ENCODE peak calls at places on chromosomes 7 and 10, in five cellular contexts. W is HFFc6, D is AG09309, A is AG04450, M is fibroblast of the aortic adventitia. B is an unnamed sample.

GRCh38 chr7:142999793-143000192 is 27.1 kb downstream of the OR9A2 start:
- DNase-seq in A (no peak), W (no peak), D (no peak), M (no peak), B (no peak)

GRCh38 chr7:78260826-78261225 is 462.3 kb downstream of the PHTF2 start:
- DNase-seq in W (peak), A (no peak), M (no peak), D (peak), B (no peak)

GRCh38 chr7:87416682-87417587 is 58.5 kb downstream of the ABCB4 start:
- DNase-seq in D (no peak), A (peak), W (peak), M (peak), B (peak)

GRCh38 chr10:62020362-62020730 is 118.8 kb downstream of the ARID5B start:
- DNase-seq in W (no peak), A (no peak), M (no peak), D (no peak), B (no peak)

GRCh38 chr10:15427836-15428414 is 56.8 kb upstream of the FAM171A1 start:
- DNase-seq in W (peak), A (peak), M (peak), D (peak), B (no peak)

GRCh38 chr10:124597677-124598165 is 136.1 kb downstream of the LHPP start:
- DNase-seq in W (no peak), D (no peak), A (no peak), M (no peak), B (no peak)

GRCh38 chr7:12655161-12655560 is 32.3 kb upstream of the ARL4A start:
- DNase-seq in M (no peak), D (no peak), W (no peak), A (no peak), B (no peak)

GRCh38 chr10:103703941-103704919 is 151.1 kb downstream of the SH3PXD2A start:
- DNase-seq in D (no peak), A (no peak), M (no peak), W (no peak), B (no peak)

GRCh38 chr7:134300988-134301387 is 15.7 kb downstream of the SLC35B4 start:
- DNase-seq in A (no peak), W (no peak), D (no peak), M (no peak), B (no peak)

GRCh38 chr10:102122450-102122849 is 2.3 kb upstream of the LDB1 start:
- DNase-seq in A (no peak), D (no peak), M (no peak), W (no peak), B (no peak)

GRCh38 chr7:106425017-106425719 is 140.4 kb upstream of the NAMPT start:
- DNase-seq in A (peak), W (peak), D (peak), M (peak), B (peak)

GRCh38 chr10:94116848-94117247 is 123.1 kb downstream of the PLCE1 start:
- DNase-seq in W (no peak), A (no peak), M (no peak), D (no peak), B (no peak)

GRCh38 chr10:117751259-117751658 is 208.7 kb downstream of the EMX2 start:
- DNase-seq in D (no peak), A (no peak), M (no peak), W (no peak), B (no peak)

GRCh38 chr10:90193240-90193985 is 492.0 kb downstream of the KIF20B start:
- DNase-seq in W (peak), A (peak), M (peak), D (peak), B (no peak)

GRCh38 chr7:147193476-147193875 is 1076.9 kb downstream of the CNTNAP2 start:
- DNase-seq in A (no peak), W (no peak), M (no peak), D (no peak), B (no peak)

GRCh38 chr7:130208511-130208910 is 851 bp downstream of the SSMEM1 start:
- DNase-seq in D (no peak), W (no peak), A (no peak), M (no peak), B (no peak)

GRCh38 chr7:142407939-142408573 is 150.2 kb upstream of the PRSS58 start:
- DNase-seq in A (no peak), W (no peak), M (peak), D (no peak), B (no peak)

GRCh38 chr10:43105793-43106158 is 28.9 kb downstream of the RET start:
- DNase-seq in A (no peak), W (no peak), M (no peak), D (no peak), B (no peak)

GRCh38 chr7:108413782-108414492 is 42.3 kb downstream of the NRCAM start:
- DNase-seq in D (no peak), W (no peak), M (peak), A (no peak), B (no peak)

GRCh38 chr10:241451-241850 is 106.2 kb downstream of the ZMYND11 start:
- DNase-seq in W (no peak), D (no peak), M (peak), A (no peak), B (no peak)

GRCh38 chr10:48572414-48572813 is 32.5 kb downstream of the ARHGAP22 start:
- DNase-seq in A (peak), M (peak), D (peak), W (peak), B (no peak)

GRCh38 chr10:124701435-124701834 is 42.7 kb downstream of the FAM53B start:
- DNase-seq in W (no peak), A (peak), M (peak), D (no peak), B (peak)

GRCh38 chr10:102027261-102027660 is 28.7 kb downstream of the ARMH3 start:
- DNase-seq in W (no peak), M (no peak), D (no peak), A (no peak), B (no peak)

GRCh38 chr10:59708816-59709471 is 706 bp downstream of the SLC16A9 start:
- DNase-seq in W (no peak), D (no peak), M (no peak), A (no peak), B (peak)

GRCh38 chr10:59711871-59712491 is 2.3 kb upstream of the SLC16A9 start:
- DNase-seq in A (no peak), M (peak), W (no peak), D (no peak), B (no peak)

GRCh38 chr10:59706851-59707797 is 2.5 kb downstream of the SLC16A9 start:
- DNase-seq in M (no peak), A (no peak), D (no peak), W (no peak), B (no peak)

GRCh38 chr10:59713196-59713821 is 3.7 kb upstream of the SLC16A9 start:
- DNase-seq in M (no peak), W (no peak), A (no peak), D (no peak), B (no peak)

GRCh38 chr10:59709472-59710125 is at the start of gene SLC16A9:
- DNase-seq in D (no peak), W (no peak), M (peak), A (no peak), B (peak)
- TF ChIP-seq CTCF in D (peak), W (peak), M (peak), A (peak), B (peak)

GRCh38 chr7:26280723-26281122 is 10.9 kb upstream of the SNX10 start:
- DNase-seq in A (no peak), D (no peak), W (no peak), M (no peak), B (no peak)

GRCh38 chr7:26275213-26275612 is 16.4 kb upstream of the SNX10 start:
- DNase-seq in W (no peak), A (no peak), M (no peak), D (no peak), B (no peak)

GRCh38 chr7:26280097-26280496 is 11.6 kb upstream of the SNX10 start:
- DNase-seq in M (no peak), A (no peak), W (no peak), D (no peak), B (no peak)

GRCh38 chr7:26279405-26279804 is 12.3 kb upstream of the SNX10 start:
- DNase-seq in A (no peak), D (no peak), W (peak), M (peak), B (no peak)

GRCh38 chr7:26278769-26279168 is 12.9 kb upstream of the SNX10 start:
- DNase-seq in M (peak), W (peak), A (no peak), D (no peak), B (no peak)
- TF ChIP-seq CTCF in M (peak), W (peak), A (no peak), D (peak), B (no peak)

GRCh38 chr10:86401588-86402282 is 35.1 kb upstream of the GRID1 start:
- DNase-seq in W (no peak), A (no peak), D (no peak), M (peak), B (no peak)

GRCh38 chr10:86402283-86402931 is 35.8 kb upstream of the GRID1 start:
- DNase-seq in W (peak), D (no peak), M (peak), A (no peak), B (no peak)

GRCh38 chr10:86399514-86399878 is 32.9 kb upstream of the GRID1 start:
- DNase-seq in W (no peak), M (no peak), A (no peak), D (no peak), B (no peak)

GRCh38 chr10:86399879-86400704 is 33.5 kb upstream of the GRID1 start:
- DNase-seq in D (peak), W (peak), M (peak), A (peak), B (peak)

DNA sequence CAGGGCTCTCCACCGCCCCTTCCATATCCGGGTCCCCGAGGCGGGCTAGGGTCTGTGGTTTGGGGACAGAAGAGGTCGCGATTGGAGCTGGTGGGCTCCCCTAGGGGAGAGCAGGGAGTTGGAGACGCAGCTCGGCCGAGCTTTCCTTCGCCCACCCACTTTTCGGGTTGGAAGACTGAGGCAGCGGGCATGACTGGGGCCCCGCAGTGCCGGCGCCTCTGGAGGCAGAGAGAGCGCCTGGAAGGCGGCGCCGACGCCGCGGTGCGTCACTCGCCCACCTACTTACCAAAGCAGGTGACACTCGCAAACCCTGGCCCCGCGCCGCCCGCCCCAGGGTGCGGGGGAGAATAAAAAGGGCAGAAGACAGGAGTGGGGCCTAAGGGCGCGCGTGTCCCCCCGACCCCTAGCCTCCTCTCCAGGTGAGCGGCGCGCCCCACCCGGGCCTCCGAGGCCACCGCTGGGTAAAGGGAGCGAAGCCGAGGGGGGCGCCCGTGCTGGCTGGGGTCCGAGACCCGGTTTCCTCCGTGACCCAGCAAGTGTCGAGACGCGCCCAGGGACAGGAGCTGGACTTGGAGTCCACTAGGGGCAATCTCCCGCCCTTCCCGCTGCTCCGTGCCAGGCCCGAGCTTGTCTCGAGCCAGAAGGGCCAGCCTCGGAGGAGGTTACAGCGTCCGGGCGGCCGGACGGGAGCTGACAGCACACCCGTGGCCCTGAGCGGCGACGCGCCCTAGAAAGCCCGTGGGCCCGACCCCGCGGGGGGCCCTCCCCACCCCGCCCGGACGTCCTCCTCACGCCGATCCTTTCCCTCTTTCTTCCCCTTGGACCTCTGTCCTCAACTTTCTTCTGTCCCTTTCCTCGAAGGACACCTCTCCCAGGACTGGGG is 34.4 kb upstream of the GRID1 start:
- DNase-seq in D (no peak), M (peak), A (no peak), W (peak), B (no peak)
- TF ChIP-seq CTCF in D (no peak), M (peak), A (peak), W (peak), B (no peak)

GRCh38 chr10:33293081-33293480 is 41.4 kb downstream of the NRP1 start:
- DNase-seq in W (no peak), D (no peak), M (peak), A (no peak), B (no peak)

GRCh38 chr10:33293531-33294170 is 40.8 kb downstream of the NRP1 start:
- DNase-seq in M (no peak), A (no peak), D (no peak), W (no peak), B (no peak)

GRCh38 chr10:33289776-33290175 is 44.7 kb downstream of the NRP1 start:
- DNase-seq in W (no peak), D (no peak), M (no peak), A (no peak), B (no peak)

GRCh38 chr10:33290286-33291052 is 44.0 kb downstream of the NRP1 start:
- DNase-seq in W (no peak), A (no peak), M (no peak), D (no peak), B (no peak)

DNA sequence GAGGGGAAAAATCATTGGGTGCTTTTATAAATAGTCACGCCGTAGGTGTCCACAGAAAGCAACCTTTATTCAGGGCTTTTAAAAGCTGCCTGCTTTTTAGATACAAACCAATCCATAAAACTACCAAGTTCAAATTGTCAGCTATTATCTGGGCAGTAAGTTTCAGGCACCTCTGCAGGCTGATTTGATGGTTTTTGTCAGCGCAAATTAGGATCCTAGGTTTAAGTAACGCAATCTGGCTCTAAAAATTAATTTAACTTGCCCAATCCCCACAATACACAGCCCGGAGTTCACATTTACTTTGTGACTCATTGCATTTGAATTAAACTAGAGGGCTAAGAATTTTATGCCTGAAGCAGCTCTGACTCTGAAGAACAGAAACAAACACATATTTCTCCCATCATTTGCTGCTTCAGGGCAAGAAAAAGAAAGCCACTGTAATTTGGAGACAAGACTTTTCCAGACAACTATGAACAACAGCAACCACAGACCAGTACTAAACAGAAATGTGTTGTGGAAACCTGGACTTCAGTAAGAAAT is 43.3 kb downstream of the NRP1 start:
- DNase-seq in M (peak), D (peak), W (peak), A (peak), B (no peak)
- TF ChIP-seq CTCF in M (no peak), D (no peak), W (no peak), A (no peak), B (no peak)

GRCh38 chr7:81499262-81500116 is 270.4 kb downstream of the HGF start:
- DNase-seq in D (peak), A (peak), M (peak), W (peak), B (no peak)
- TF ChIP-seq CTCF in D (peak), A (peak), M (peak), W (peak), B (peak)

GRCh38 chr10:79200346-79200745 is 131.6 kb downstream of the ZMIZ1 start:
- DNase-seq in D (no peak), A (no peak), M (no peak), W (no peak), B (no peak)

GRCh38 chr10:79203014-79203675 is 134.4 kb downstream of the ZMIZ1 start:
- DNase-seq in D (no peak), A (no peak), W (no peak), M (no peak), B (no peak)

GRCh38 chr10:79201706-79202105 is 132.9 kb downstream of the ZMIZ1 start:
- DNase-seq in A (no peak), D (no peak), W (no peak), M (no peak), B (no peak)

GRCh38 chr10:79203833-79204232 is 135.1 kb downstream of the ZMIZ1 start:
- DNase-seq in A (no peak), W (no peak), D (no peak), M (no peak), B (no peak)

GRCh38 chr10:79202188-79203013 is 133.6 kb downstream of the ZMIZ1 start:
- DNase-seq in A (no peak), W (no peak), D (no peak), M (peak), B (no peak)
- TF ChIP-seq CTCF in A (peak), W (peak), D (peak), M (peak), B (peak)

GRCh38 chr10:14186245-14186644 is 144.5 kb downstream of the FRMD4A start:
- DNase-seq in M (no peak), W (peak), D (no peak), A (no peak), B (no peak)
- TF ChIP-seq CTCF in M (no peak), W (peak), D (peak), A (peak), B (no peak)